ENCODE peak calls at places on chromosomes 2 and 18, in seven cellular contexts. One of them, this sample, is unnamed.

GRCh38 chr2:189287982-189288494 is 108.5 kb upstream of the COL5A2 start:
- DNase-seq in IMR-90: peak
- DNase-seq in stomach: no peak
- DNase-seq in posterior cingulate gyrus: no peak
- DNase-seq in tibial artery: no peak
- DNase-seq in CD8-positive, alpha-beta T cell: no peak
- DNase-seq in fibroblast of mammary gland: peak
- DNase-seq in this sample: peak

GRCh38 chr2:38653715-38654494 is 12.0 kb upstream of the GALM start:
- DNase-seq in fibroblast of mammary gland: no peak
- DNase-seq in IMR-90: peak
- DNase-seq in stomach: no peak
- DNase-seq in tibial artery: no peak
- DNase-seq in posterior cingulate gyrus: no peak
- DNase-seq in CD8-positive, alpha-beta T cell: no peak
- DNase-seq in this sample: no peak

GRCh38 chr2:55010915-55011314 is 39.3 kb downstream of the RTN4 start:
- DNase-seq in fibroblast of mammary gland: peak
- DNase-seq in posterior cingulate gyrus: no peak
- DNase-seq in tibial artery: peak
- DNase-seq in IMR-90: peak
- DNase-seq in CD8-positive, alpha-beta T cell: no peak
- DNase-seq in stomach: no peak
- DNase-seq in this sample: no peak

GRCh38 chr18:22324191-22325131 is 93.3 kb downstream of the CTAGE1 start:
- DNase-seq in fibroblast of mammary gland: peak
- DNase-seq in tibial artery: peak
- DNase-seq in IMR-90: no peak
- DNase-seq in posterior cingulate gyrus: peak
- DNase-seq in stomach: peak
- DNase-seq in CD8-positive, alpha-beta T cell: no peak
- DNase-seq in this sample: no peak

GRCh38 chr2:211141646-211142045 is 585.2 kb downstream of the CPS1 start:
- DNase-seq in posterior cingulate gyrus: no peak
- DNase-seq in CD8-positive, alpha-beta T cell: no peak
- DNase-seq in tibial artery: no peak
- DNase-seq in IMR-90: no peak
- DNase-seq in stomach: no peak
- DNase-seq in fibroblast of mammary gland: peak
- DNase-seq in this sample: no peak

GRCh38 chr2:175282300-175282699 is 100.8 kb upstream of the ATP5MC3 start:
- DNase-seq in fibroblast of mammary gland: peak
- DNase-seq in stomach: no peak
- DNase-seq in IMR-90: peak
- DNase-seq in CD8-positive, alpha-beta T cell: no peak
- DNase-seq in posterior cingulate gyrus: no peak
- DNase-seq in tibial artery: no peak
- DNase-seq in this sample: no peak

GRCh38 chr2:199278099-199278498 is 179.6 kb downstream of the SATB2 start:
- DNase-seq in IMR-90: peak
- DNase-seq in posterior cingulate gyrus: no peak
- DNase-seq in fibroblast of mammary gland: no peak
- DNase-seq in tibial artery: no peak
- DNase-seq in CD8-positive, alpha-beta T cell: no peak
- DNase-seq in stomach: no peak
- DNase-seq in this sample: no peak

GRCh38 chr2:235230809-235231601 is 262.8 kb upstream of the AGAP1 start:
- DNase-seq in fibroblast of mammary gland: peak
- DNase-seq in tibial artery: no peak
- DNase-seq in stomach: no peak
- DNase-seq in posterior cingulate gyrus: no peak
- DNase-seq in IMR-90: no peak
- DNase-seq in CD8-positive, alpha-beta T cell: no peak
- DNase-seq in this sample: no peak

GRCh38 chr2:23096905-23097602 is 287.9 kb upstream of the KLHL29 start:
- DNase-seq in IMR-90: no peak
- DNase-seq in stomach: no peak
- DNase-seq in tibial artery: no peak
- DNase-seq in posterior cingulate gyrus: no peak
- DNase-seq in CD8-positive, alpha-beta T cell: no peak
- DNase-seq in fibroblast of mammary gland: peak
- DNase-seq in this sample: no peak

GRCh38 chr2:12897181-12897580 is 180.4 kb downstream of the TRIB2 start:
- DNase-seq in stomach: no peak
- DNase-seq in fibroblast of mammary gland: no peak
- DNase-seq in CD8-positive, alpha-beta T cell: no peak
- DNase-seq in posterior cingulate gyrus: no peak
- DNase-seq in tibial artery: no peak
- DNase-seq in IMR-90: no peak
- DNase-seq in this sample: no peak

GRCh38 chr2:10283106-10284062 is 19.3 kb upstream of the HPCAL1 start:
- DNase-seq in IMR-90: peak
- DNase-seq in CD8-positive, alpha-beta T cell: no peak
- DNase-seq in tibial artery: no peak
- DNase-seq in stomach: no peak
- DNase-seq in fibroblast of mammary gland: peak
- DNase-seq in posterior cingulate gyrus: peak
- DNase-seq in this sample: no peak

GRCh38 chr18:8758466-8758865 is 53.1 kb downstream of the MTCL1 start:
- DNase-seq in fibroblast of mammary gland: no peak
- DNase-seq in posterior cingulate gyrus: no peak
- DNase-seq in CD8-positive, alpha-beta T cell: no peak
- DNase-seq in IMR-90: no peak
- DNase-seq in tibial artery: no peak
- DNase-seq in stomach: no peak
- DNase-seq in this sample: no peak

GRCh38 chr18:23253630-23254029 is 118.3 kb downstream of the CABLES1 start:
- DNase-seq in tibial artery: no peak
- DNase-seq in CD8-positive, alpha-beta T cell: no peak
- DNase-seq in posterior cingulate gyrus: peak
- DNase-seq in stomach: no peak
- DNase-seq in IMR-90: no peak
- DNase-seq in fibroblast of mammary gland: no peak
- DNase-seq in this sample: no peak

GRCh38 chr2:146532748-146533147 is 1312.1 kb upstream of the ACVR2A start:
- DNase-seq in tibial artery: no peak
- DNase-seq in posterior cingulate gyrus: no peak
- DNase-seq in CD8-positive, alpha-beta T cell: no peak
- DNase-seq in IMR-90: no peak
- DNase-seq in fibroblast of mammary gland: no peak
- DNase-seq in stomach: no peak
- DNase-seq in this sample: no peak

GRCh38 chr2:74767618-74768017 is 66.3 kb upstream of the HK2 start:
- DNase-seq in IMR-90: peak
- DNase-seq in stomach: no peak
- DNase-seq in posterior cingulate gyrus: no peak
- DNase-seq in fibroblast of mammary gland: no peak
- DNase-seq in CD8-positive, alpha-beta T cell: no peak
- DNase-seq in tibial artery: no peak
- DNase-seq in this sample: no peak

GRCh38 chr2:145818890-145819504 is 1299.1 kb upstream of the ZEB2 start:
- DNase-seq in CD8-positive, alpha-beta T cell: no peak
- DNase-seq in fibroblast of mammary gland: no peak
- DNase-seq in IMR-90: no peak
- DNase-seq in tibial artery: no peak
- DNase-seq in stomach: no peak
- DNase-seq in posterior cingulate gyrus: no peak
- DNase-seq in this sample: no peak